ENCODE peak calls at places on chromosomes 1 and 21, in seven cellular contexts. B is cardiac muscle cell; Z is naive thymus-derived CD4-positive, alpha-beta T cell; O is mammary epithelial cell; H is CD4-positive, CD25-positive, alpha-beta regulatory T cell; A is lower lobe of right lung; V is mesenchymal stem cell. D is an unnamed sample. For H3K9me3, the result is how much of the 10 kb centered on the place peaks cover.

GRCh38 chr21:46196733-46197132 is 12.5 kb upstream of the SPATC1L start:
- DNase-seq in B (no peak), Z (no peak), O (no peak), H (no peak), A (peak), V (no peak), D (no peak)

GRCh38 chr1:1596493-1597274 is 3.3 kb downstream of the FNDC10 start:
- DNase-seq in B (no peak), Z (no peak), O (no peak), H (no peak), A (no peak), V (no peak), D (no peak)

GRCh38 chr1:32877211-32878110 is 6.7 kb upstream of the FNDC5 start:
- DNase-seq in B (no peak), Z (no peak), O (no peak), H (no peak), A (no peak), V (no peak), D (no peak)

GRCh38 chr1:153213519-153213918 is 3.9 kb upstream of the PRR9 start:
- DNase-seq in B (no peak), Z (no peak), O (no peak), H (no peak), A (no peak), V (no peak), D (no peak)

GRCh38 chr1:88961081-88961480 is 31.3 kb downstream of the KYAT3 start:
- DNase-seq in B (no peak), Z (no peak), O (no peak), H (no peak), A (no peak), V (no peak), D (no peak)

GRCh38 chr1:80427886-80428285 is 1372.8 kb upstream of the ADGRL2 start:
- DNase-seq in B (no peak), Z (no peak), O (no peak), H (no peak), A (no peak), V (no peak), D (no peak)

GRCh38 chr1:88145752-88146151 is 538.3 kb upstream of the PKN2 start:
- DNase-seq in B (no peak), Z (no peak), O (no peak), H (no peak), A (no peak), V (no peak), D (no peak)

GRCh38 chr1:61709908-61710289 is 15.0 kb downstream of the TM2D1 start:
- DNase-seq in B (no peak), Z (no peak), O (no peak), H (no peak), A (no peak), V (no peak), D (no peak)

GRCh38 chr1:65255088-65256050 is 54.0 kb upstream of the DNAJC6 start:
- DNase-seq in B (peak), Z (no peak), O (peak), H (no peak), A (no peak), V (peak), D (peak)

GRCh38 chr1:66239834-66240233 is 294.1 kb upstream of the SGIP1 start:
- DNase-seq in B (no peak), Z (no peak), O (no peak), H (no peak), A (no peak), V (no peak), D (no peak)

GRCh38 chr1:214280386-214281029 is 451 bp upstream of the SMYD2 start:
- DNase-seq in B (peak), Z (peak), O (peak), H (no peak), A (peak), V (peak), D (peak)

GRCh38 chr1:235642021-235642942 is 7.3 kb downstream of the GNG4 start:
- DNase-seq in B (no peak), Z (peak), O (peak), H (peak), A (no peak), V (peak), D (peak)

GRCh38 chr1:54549181-54549924 is 1.3 kb downstream of the ACOT11 start:
- DNase-seq in B (no peak), Z (no peak), O (no peak), H (no peak), A (no peak), V (no peak), D (no peak)

GRCh38 chr1:110565565-110565964 is 40.6 kb downstream of the KCNA2 start:
- DNase-seq in B (no peak), Z (no peak), O (no peak), H (no peak), A (no peak), V (no peak), D (no peak)

GRCh38 chr1:12305377-12305776 is 75.5 kb downstream of the VPS13D start:
- DNase-seq in B (no peak), Z (no peak), O (no peak), H (no peak), A (no peak), V (peak), D (no peak)

GRCh38 chr1:178540646-178541045 is 27.7 kb downstream of the TEX35 start:
- DNase-seq in B (no peak), Z (no peak), O (peak), H (no peak), A (no peak), V (peak), D (peak)

GRCh38 chr1:17538428-17539130 is 919 bp upstream of the ARHGEF10L start:
- DNase-seq in B (peak), Z (no peak), O (no peak), H (no peak), A (no peak), V (peak), D (no peak)

DNA sequence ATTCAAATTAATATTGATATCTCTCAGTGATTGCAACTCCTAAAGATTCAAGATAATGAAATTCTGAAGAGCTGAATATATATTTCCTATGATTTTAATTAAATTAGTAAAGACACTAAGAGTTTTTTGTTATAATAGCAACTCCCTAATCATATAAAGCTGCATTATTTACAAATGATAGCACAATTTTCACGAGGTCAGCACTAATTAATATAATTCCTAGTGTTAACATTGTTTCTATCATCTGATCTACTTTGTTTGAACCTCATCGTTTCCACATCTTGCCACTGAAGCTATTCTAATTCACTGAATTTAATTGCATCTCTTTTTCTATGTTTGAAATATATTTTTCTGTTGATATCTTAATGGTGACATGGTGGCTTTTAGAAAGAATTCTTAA is 279.1 kb upstream of the ADGRL4 start:
- DNase-seq in B (no peak), Z (no peak), O (no peak), H (no peak), A (no peak), V (no peak), D (no peak)
- H3K9me3 ChIP-seq in B (under half), Z (under half), O (under half), H (under half), A (under half), V (under half), D (under half)

DNA sequence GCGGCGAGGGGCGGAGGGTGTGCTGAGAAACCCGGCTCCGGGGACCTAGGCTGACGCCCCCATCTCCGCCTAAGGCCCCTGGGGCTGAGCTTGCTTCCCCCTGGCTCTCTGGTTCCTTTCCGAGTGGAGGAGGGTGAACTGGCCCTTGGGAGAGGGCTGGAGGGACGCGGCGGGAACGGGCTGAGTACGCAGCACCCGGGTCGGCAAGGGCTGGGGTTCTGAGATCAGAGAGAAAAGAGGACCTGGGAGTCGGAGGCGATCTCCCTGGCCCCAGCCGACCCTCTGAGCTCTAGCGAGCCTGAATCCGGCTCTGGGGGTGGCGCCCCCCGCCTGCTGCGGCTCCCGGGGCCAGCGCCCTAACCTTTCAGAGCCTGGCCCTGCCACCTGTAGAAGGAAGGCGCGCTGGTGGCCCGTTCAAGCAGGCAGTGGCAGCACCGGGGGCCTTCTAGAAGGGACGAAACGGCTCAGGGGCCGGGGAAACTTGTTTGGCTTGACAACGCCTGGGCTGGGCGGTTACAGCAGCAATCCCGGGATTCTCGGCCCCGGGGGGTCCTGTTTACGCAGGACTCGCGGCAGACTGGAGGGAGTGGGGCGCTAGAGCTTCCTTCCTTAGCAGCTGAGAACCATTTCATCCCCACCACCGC is 270.9 kb downstream of the FOXD2 start:
- DNase-seq in B (peak), Z (no peak), O (no peak), H (no peak), A (no peak), V (peak), D (no peak)
- H3K4me3 ChIP-seq in B (peak), Z (no peak), O (no peak), H (no peak), A (peak), V (peak), D (no peak)

DNA sequence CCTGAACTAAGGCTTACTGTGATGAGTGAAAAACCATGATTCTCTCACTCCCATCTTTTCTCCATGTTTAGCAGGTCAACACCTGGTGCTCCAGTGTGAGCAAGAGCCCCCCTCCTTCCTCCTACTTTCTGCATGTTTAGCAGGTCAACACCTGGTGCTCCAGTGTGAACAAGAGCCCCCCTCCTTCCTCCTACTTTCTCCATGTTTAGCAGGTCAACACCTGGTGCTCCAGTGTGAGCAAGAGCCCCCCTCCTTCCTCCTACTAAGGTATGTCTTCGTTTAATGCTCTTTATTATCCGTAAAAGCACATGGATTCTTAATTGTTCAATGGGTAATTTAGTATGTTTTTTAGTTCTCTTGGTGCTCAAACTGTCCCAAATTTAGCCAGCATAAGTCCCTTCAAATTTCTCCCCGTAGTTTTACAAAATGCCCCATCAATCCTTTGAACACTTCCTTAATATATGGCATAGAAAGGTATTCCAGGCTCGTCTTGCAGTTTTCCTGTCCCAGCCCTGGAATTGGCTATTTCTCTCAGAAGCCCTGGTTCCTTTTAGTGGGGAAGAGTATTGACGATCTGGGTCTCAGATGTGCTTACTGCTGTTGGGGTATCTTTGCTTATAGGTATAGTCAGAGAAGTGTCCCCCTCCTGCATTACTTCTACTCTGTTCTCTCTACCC is 760.8 kb upstream of the TPTE start:
- DNase-seq in B (no peak), Z (no peak), O (no peak), H (no peak), A (no peak), V (no peak), D (no peak)
- H3K9me3 ChIP-seq in B (under half), Z (under half), O (half or more), H (under half), A (under half), V (under half), D (under half)

DNA sequence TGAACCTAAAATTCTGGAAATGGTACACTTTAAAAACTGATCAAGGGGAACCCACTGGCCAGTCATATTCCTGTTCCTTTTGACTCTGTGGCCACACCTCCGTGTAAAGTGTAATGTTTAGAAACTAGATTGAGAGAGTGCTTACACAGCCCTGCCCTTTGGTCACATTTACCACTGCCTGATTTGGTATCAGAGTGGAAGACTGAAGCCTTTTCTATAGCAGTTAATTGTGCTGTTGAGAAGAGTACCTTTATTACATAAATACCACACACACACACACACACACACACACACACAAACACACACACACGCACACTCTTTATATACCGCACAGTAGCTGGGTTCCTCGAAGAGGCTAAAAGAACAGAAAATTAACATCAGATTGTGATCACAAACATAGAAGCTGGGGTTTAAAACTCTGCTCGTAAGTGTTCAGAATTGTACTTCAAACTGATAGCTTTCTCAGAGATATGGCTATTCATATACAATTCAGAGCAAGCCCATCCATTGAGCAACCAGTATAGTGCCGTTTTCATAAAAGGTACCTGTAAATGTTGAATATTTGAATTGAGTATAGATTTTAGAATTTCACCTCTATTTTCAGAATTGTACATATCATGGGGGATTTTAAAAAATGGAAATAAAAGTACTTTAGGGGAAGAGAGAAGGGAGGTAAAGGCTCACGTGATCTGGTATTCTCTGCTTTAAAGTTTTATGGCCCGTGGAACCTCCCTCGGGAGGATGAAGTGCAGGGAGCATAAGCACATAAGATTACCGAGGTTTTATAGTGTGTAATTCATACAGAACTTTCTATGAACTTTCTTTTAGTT is 37.5 kb downstream of the CAMTA1 start:
- DNase-seq in B (peak), Z (no peak), O (no peak), H (no peak), A (no peak), V (peak), D (no peak)
- H3K4me3 ChIP-seq in B (no peak), Z (no peak), O (no peak), H (no peak), A (no peak), V (no peak), D (no peak)

DNA sequence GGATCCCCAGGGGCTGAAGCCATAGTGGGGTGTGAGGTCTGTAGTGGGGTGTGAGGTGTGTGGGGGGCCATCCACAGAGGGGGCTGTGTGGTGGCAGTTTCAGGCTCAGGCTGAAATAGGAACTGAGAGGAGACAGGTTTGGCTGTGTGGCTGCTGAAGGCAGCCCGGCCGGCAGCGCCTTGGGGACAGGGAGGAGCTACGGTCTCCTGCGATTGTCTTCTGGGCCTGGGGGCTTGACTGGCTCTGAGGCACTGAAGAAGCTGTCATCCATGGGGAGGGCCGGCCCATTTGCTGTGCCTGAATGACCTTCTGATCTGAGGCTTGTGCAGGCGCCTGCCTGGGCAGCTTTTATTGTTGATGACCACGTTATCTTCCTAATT is 10.0 kb upstream of the TTC34 start:
- DNase-seq in B (no peak), Z (no peak), O (no peak), H (no peak), A (no peak), V (no peak), D (no peak)
- H3K9me3 ChIP-seq in B (under half), Z (under half), O (under half), H (under half), A (under half), V (under half), D (under half)

GRCh38 chr1:171787686-171788480 is 6.4 kb downstream of the METTL13 start:
- DNase-seq in B (no peak), Z (no peak), O (peak), H (no peak), A (no peak), V (no peak), D (no peak)

GRCh38 chr1:171785766-171786165 is 4.3 kb downstream of the METTL13 start:
- DNase-seq in B (no peak), Z (no peak), O (no peak), H (no peak), A (no peak), V (no peak), D (no peak)

GRCh38 chr1:171783816-171784530 is 2.5 kb downstream of the METTL13 start:
- DNase-seq in B (no peak), Z (no peak), O (no peak), H (no peak), A (no peak), V (no peak), D (no peak)

GRCh38 chr1:171786534-171786933 is 5.1 kb downstream of the METTL13 start:
- DNase-seq in B (no peak), Z (no peak), O (no peak), H (no peak), A (no peak), V (no peak), D (no peak)

DNA sequence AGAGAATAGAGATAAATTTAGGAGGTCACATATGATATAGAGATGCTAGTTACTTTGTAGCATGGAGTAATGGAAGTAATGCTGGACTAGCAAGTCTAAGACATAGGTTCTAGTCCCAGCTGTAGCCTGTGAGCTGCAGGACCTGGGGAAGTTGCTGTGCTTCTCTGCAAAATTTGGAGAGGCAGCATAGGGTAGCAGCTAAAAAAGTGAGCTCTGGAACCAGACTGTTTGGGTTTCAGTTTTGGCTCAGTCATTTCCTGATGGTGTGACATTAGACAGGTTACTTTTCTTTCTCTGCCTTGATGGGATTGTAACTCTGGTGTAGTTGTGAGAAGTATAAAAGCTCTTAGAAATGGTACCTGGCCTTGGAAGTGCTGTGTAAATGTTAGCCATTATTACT is 3.3 kb downstream of the METTL13 start:
- DNase-seq in B (no peak), Z (no peak), O (no peak), H (no peak), A (no peak), V (no peak), D (no peak)
- H3K4me3 ChIP-seq in B (no peak), Z (no peak), O (no peak), H (peak), A (no peak), V (no peak), D (no peak)

D was measured in MG63.